ENCODE peak calls at places on chromosome 17, in four cellular contexts. Z is iris pigment epithelial cell, Y is neural crest cell, G is amniotic stem cell. M is an unnamed sample.

GRCh38 chr17:36001862-36002603 is 680 bp upstream of the CCL15 start:
- DNase-seq in Z (no peak), Y (no peak), G (no peak), M (no peak)

GRCh38 chr17:13135496-13135895 is 117.7 kb upstream of the ELAC2 start:
- DNase-seq in Z (no peak), Y (peak), G (no peak), M (no peak)

GRCh38 chr17:82440377-82440981 is 10.1 kb downstream of the CYBC1 start:
- DNase-seq in Z (no peak), Y (no peak), G (no peak), M (no peak)

GRCh38 chr17:60640503-60640902 is 37.1 kb upstream of the BCAS3 start:
- DNase-seq in Z (peak), Y (no peak), G (no peak), M (no peak)

GRCh38 chr17:83086197-83086880 is 6.9 kb downstream of the METRNL start:
- DNase-seq in Z (no peak), Y (no peak), G (no peak), M (no peak)

GRCh38 chr17:35167666-35168065 is 20.0 kb downstream of the UNC45B start:
- DNase-seq in Z (peak), Y (no peak), G (no peak), M (no peak)

GRCh38 chr17:78379134-78379497 is 667 bp downstream of the PGS1 start:
- DNase-seq in Z (peak), Y (no peak), G (peak), M (no peak)

GRCh38 chr17:45296003-45296832 is 20.6 kb downstream of the MAP3K14 start:
- DNase-seq in Z (no peak), Y (no peak), G (no peak), M (no peak)

GRCh38 chr17:43445009-43445589 is 38.7 kb upstream of the DHX8 start:
- DNase-seq in Z (no peak), Y (no peak), G (no peak), M (no peak)

M was measured in omental fat pad.